ENCODE peak calls at places on chromosome 2, in four cellular contexts. T is H54, R is lower leg skin, N is A549. H is an unnamed sample.
A peak's percentile ranks its signal among the peaks of the same experiment; 100 is the strongest.

GRCh38 chr2:64889803-64890202 is 99.4 kb upstream of the SLC1A4 start:
- DNase-seq in T (no peak), R (peak; percentile 74), N (no peak), H (no peak)

GRCh38 chr2:128442053-128442751 is 123.5 kb upstream of the HS6ST1 start:
- DNase-seq in T (no peak), R (peak; percentile 86), N (no peak), H (no peak)

GRCh38 chr2:65436825-65437221 is 4.4 kb upstream of the SPRED2 start:
- DNase-seq in T (no peak), R (no peak), N (no peak), H (no peak)

GRCh38 chr2:758073-758820 is 81.0 kb upstream of the TMEM18 start:
- DNase-seq in T (no peak), R (no peak), N (no peak), H (no peak)

GRCh38 chr2:240437861-240438809 is 2.7 kb downstream of the GPC1 start:
- DNase-seq in T (peak; percentile 90), R (peak; percentile 94), N (peak; percentile 75), H (peak; percentile 72)

GRCh38 chr2:68742638-68743037 is 8.0 kb downstream of the ARHGAP25 start:
- DNase-seq in T (no peak), R (peak; percentile 37), N (no peak), H (no peak)

GRCh38 chr2:119402106-119402505 is 29.5 kb upstream of the TMEM37 start:
- DNase-seq in T (no peak), R (peak; percentile 37), N (no peak), H (no peak)

GRCh38 chr2:104406273-104406726 is 447.6 kb upstream of the POU3F3 start:
- DNase-seq in T (no peak), R (no peak), N (no peak), H (peak; percentile 8)

GRCh38 chr2:151067658-151068369 is 193.8 kb downstream of the RBM43 start:
- DNase-seq in T (no peak), R (no peak), N (no peak), H (no peak)

GRCh38 chr2:55743583-55743982 is 49.9 kb upstream of the PNPT1 start:
- DNase-seq in T (no peak), R (no peak), N (no peak), H (no peak)

GRCh38 chr2:46821600-46821999 is 94.0 kb downstream of the MCFD2 start:
- DNase-seq in T (no peak), R (peak; percentile 23), N (no peak), H (no peak)

GRCh38 chr2:20962939-20963543 is 80.8 kb downstream of the APOB start:
- DNase-seq in T (peak; percentile 44), R (peak; percentile 92), N (peak; percentile 67), H (peak; percentile 54)

GRCh38 chr2:8595428-8595805 is 86.4 kb upstream of the ID2 start:
- DNase-seq in T (no peak), R (no peak), N (no peak), H (no peak)

GRCh38 chr2:8597526-8598225 is 84.2 kb upstream of the ID2 start:
- DNase-seq in T (no peak), R (no peak), N (no peak), H (no peak)

GRCh38 chr2:8594731-8595427 is 87.0 kb upstream of the ID2 start:
- DNase-seq in T (no peak), R (no peak), N (no peak), H (no peak)

GRCh38 chr2:8597094-8597493 is 84.8 kb upstream of the ID2 start:
- DNase-seq in T (no peak), R (no peak), N (no peak), H (no peak)

DNA sequence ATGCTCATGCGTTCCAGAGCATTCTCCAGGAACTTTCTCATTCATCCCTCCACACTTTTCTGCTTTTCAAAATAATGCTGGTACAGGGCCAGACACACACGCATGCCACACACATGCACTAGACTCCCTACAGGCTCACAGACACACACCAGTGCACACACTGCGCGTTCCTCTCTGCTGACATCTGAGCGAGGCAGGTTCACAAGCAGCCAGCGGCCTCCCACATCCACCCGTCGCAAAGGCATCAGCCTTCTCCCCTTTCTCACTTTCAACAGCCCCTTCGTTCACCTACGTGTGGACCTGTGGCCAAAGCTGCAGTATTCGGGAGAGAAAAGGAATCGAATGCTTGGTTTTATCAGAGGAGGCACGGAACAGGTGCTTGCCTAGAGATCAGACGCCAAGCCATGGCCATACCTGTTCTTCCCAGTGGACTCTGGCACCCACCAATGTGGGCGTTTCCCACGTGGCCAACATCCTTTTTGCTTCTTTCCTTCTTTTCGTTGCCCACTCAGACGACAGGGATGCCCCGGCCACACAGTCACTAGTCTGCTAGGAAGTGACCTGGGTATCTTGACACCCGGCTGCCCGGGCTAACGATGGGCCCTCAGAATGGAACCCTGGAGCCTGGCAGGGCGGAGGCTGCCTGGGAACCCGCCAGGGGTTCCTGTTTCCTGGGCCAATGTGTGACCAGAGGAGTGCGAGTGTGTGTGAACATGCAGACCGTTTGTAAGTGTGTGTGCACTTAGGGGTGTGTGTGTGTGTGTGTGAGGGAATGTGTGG is 85.8 kb upstream of the ID2 start:
- DNase-seq in T (no peak), R (no peak), N (no peak), H (peak; percentile 36)
- TF ChIP-seq POLR2A in T (no peak), R (no peak), N (no peak), H (no peak)

GRCh38 chr2:70769450-70769849 is 1.4 kb upstream of the ADD2 start:
- DNase-seq in T (no peak), R (no peak), N (no peak), H (no peak)

GRCh38 chr2:70768585-70769085 is 635 bp upstream of the ADD2 start:
- DNase-seq in T (no peak), R (no peak), N (no peak), H (no peak)

GRCh38 chr2:70767094-70767698 is 804 bp downstream of the ADD2 start:
- DNase-seq in T (peak; percentile 55), R (no peak), N (peak; percentile 42), H (peak; percentile 3)

GRCh38 chr2:70766357-70767093 is 1.5 kb downstream of the ADD2 start:
- DNase-seq in T (no peak), R (no peak), N (no peak), H (no peak)

GRCh38 chr2:70767699-70768584 is at the start of gene ADD2:
- DNase-seq in T (peak; percentile 80), R (no peak), N (peak; percentile 81), H (peak; percentile 26)
- TF ChIP-seq POLR2A in T (no peak), R (no peak), N (peak; percentile 81), H (peak; percentile 25)

GRCh38 chr2:169426069-169426663 is 53.1 kb upstream of the BBS5 start:
- DNase-seq in T (no peak), R (no peak), N (no peak), H (peak; percentile 72)
- TF ChIP-seq POLR2A in T (no peak), R (no peak), N (no peak), H (no peak)

DNA sequence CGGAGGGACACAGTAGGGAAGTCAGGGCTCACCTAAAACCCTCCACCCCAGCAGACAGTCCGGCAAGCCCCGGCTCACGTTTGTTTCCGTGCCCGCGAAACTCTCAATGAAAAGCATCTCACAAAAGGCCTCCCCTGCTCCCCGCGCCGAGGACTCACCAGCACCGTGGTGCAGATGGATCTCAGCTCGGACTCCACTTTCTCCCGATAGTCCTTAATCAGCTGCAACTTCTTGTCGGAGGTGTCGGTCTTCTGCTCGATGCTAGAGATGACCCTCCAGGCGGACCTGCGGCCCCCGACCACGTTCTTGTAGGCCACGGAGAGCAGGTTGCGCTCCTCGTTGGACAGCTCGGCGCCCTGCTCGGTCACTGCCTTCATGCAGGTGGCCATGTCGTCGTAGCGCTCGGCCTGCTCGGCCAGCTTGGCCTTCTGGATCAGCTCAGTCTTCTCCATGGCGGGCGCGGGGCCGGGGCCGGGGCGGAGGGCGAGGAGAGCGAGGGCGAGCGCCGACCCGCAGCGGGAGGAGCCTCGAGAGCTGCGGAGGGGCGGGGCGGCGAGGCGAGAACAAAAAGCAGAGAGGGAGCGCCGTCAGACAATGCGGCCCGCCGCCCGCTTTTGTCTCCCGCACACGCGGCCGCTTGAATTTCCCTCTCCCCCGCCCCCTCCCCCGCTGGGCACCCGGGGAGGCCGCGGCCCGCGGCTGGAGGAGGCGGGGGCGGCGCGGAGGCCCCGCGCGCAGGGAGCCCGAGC is 622 bp downstream of the YWHAQ start:
- DNase-seq in T (no peak), R (peak; percentile 96), N (peak; percentile 81), H (peak; percentile 75)
- TF ChIP-seq POLR2A in T (peak; percentile 7), R (no peak), N (no peak), H (no peak)

DNA sequence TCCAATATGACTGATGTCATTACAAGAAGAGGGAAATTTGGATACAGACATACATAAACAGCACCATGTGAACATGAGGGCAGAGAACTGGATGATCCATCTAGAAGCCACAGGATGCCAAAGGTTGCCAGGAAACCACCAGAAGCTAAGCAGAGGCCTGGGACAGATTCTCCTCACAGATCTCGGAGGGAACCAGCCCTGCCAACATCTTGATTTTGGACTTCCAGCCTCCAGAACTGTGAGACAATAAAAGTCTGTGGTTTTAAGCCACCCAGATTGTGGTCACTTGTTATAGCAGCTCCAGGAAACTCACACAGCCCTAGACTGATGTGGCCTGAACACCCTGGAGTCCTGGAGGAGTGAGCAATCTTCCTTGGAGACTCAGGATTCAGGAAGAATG is 351.6 kb downstream of the EIPR1 start:
- DNase-seq in T (no peak), R (no peak), N (no peak), H (no peak)
- TF ChIP-seq POLR2A in T (no peak), R (no peak), N (no peak), H (no peak)

DNA sequence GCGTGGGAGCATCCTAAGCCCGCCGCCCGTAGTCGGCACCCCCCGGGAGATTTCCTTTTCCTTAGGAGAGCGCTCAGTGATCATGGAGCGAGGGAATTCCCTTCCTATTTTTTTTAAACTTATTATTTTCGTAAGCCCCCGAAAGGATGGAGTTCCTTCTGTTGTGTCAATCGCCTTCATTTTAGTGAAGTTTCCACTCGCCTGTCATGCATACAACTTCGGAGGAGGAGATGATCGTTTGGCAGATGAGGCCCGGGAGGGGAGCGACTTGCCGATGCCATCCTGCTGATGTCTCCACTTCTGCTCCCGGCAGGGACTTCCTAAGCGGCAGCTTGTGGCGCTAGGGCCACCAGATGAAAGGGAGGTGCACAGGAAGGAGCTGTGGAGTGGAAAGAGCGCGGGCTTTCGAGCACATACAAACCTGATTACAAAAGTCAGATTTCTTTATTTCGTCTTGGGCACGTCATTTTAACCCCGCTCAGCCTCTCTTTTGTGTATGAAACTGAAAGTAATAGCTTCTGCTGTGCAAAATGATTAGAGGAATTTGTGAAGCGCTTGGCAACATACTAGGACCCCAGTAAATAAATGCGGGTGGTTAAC is at the start of gene ADGRF3:
- DNase-seq in T (no peak), R (peak; percentile 91), N (peak; percentile 57), H (peak; percentile 76)
- TF ChIP-seq POLR2A in T (no peak), R (no peak), N (no peak), H (no peak)

DNA sequence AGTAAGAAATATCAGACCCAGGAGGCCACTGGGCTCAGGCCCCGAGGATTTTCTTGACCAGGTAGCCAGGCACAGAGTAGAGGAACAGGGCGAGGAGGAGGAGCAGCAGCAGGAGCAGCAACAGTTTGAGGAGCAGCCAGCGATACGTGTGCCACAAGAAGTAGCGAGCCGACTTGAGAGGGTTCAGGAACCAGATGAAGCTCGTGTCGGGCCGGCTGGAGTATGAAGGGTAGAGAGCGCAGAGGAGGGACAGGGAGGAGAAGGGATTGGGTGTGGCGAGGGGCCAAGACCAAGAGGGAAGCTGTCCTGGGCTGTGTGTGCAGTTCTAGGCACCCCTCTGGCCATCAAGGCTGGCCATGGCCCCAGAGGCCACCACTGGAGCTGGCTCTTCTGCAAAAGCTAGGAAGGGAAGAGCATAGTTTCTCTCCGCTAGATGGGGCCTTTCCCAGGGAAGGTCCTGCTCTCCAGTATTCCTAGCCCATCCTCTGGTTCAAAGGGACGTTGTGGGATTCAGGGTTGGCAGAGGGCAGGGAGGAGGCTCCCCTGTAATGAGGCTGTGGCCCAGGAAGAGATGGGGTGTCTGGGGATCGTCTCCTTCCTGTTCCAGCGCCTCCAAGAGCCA is 17.8 kb downstream of the OTOF start:
- DNase-seq in T (no peak), R (peak; percentile 78), N (peak; percentile 39), H (no peak)
- TF ChIP-seq POLR2A in T (no peak), R (no peak), N (no peak), H (no peak)